ENCODE peak calls at places on chromosome 1, in four cellular contexts. D is psoas muscle, H is fibroblast of mammary gland, C is tibial nerve. J is an unnamed sample.
A peak's percentile ranks its signal among the peaks of the same experiment; 100 is the strongest.

GRCh38 chr1:33482412-33482811 is 10.0 kb downstream of the ZSCAN20 start:
- DNase-seq in D (no peak), H (no peak), C (no peak), J (no peak)

GRCh38 chr1:207097871-207098324 is 6.1 kb upstream of the C4BPA start:
- DNase-seq in D (no peak), H (no peak), C (no peak), J (no peak)

GRCh38 chr1:100358210-100358609 is 5.9 kb downstream of the CDC14A start:
- DNase-seq in D (no peak), H (peak; percentile 39), C (no peak), J (no peak)

GRCh38 chr1:189880135-189880534 is 597.5 kb downstream of the BRINP3 start:
- DNase-seq in D (no peak), H (no peak), C (no peak), J (no peak)

GRCh38 chr1:41122851-41123518 is 101.5 kb upstream of the SLFNL1 start:
- DNase-seq in D (no peak), H (peak; percentile 93), C (no peak), J (peak; percentile 93)

GRCh38 chr1:222991177-222991576 is 151.9 kb downstream of the TLR5 start:
- DNase-seq in D (no peak), H (no peak), C (no peak), J (no peak)

GRCh38 chr1:100452641-100453040 is 85.3 kb upstream of the GPR88 start:
- DNase-seq in D (no peak), H (no peak), C (no peak), J (no peak)

GRCh38 chr1:37513795-37514349 is 694 bp downstream of the MEAF6 start:
- DNase-seq in D (no peak), H (no peak), C (no peak), J (no peak)

GRCh38 chr1:203206116-203206687 is 19.7 kb upstream of the CHI3L1 start:
- DNase-seq in D (no peak), H (no peak), C (no peak), J (no peak)

GRCh38 chr1:184827600-184828368 is 73.1 kb upstream of the EDEM3 start:
- DNase-seq in D (no peak), H (peak; percentile 60), C (no peak), J (no peak)

GRCh38 chr1:234536756-234537155 is 57.8 kb upstream of the TARBP1 start:
- DNase-seq in D (peak; percentile 26), H (no peak), C (no peak), J (no peak)

GRCh38 chr1:195608883-195609282 is 999.4 kb downstream of the KCNT2 start:
- DNase-seq in D (no peak), H (no peak), C (no peak), J (no peak)

GRCh38 chr1:158506369-158506987 is 34.5 kb downstream of the OR10R2 start:
- DNase-seq in D (no peak), H (peak; percentile 10), C (no peak), J (no peak)

GRCh38 chr1:61581241-61581640 is 143.7 kb downstream of the TM2D1 start:
- DNase-seq in D (no peak), H (peak; percentile 28), C (no peak), J (peak; percentile 12)

GRCh38 chr1:108503062-108503740 is 53.1 kb downstream of the NBPF6 start:
- DNase-seq in D (no peak), H (peak; percentile 58), C (no peak), J (peak; percentile 73)

GRCh38 chr1:162851341-162851740 is 9.6 kb downstream of the CCDC190 start:
- DNase-seq in D (no peak), H (no peak), C (no peak), J (no peak)

GRCh38 chr1:29504266-29504665 is 267.9 kb downstream of the PTPRU start:
- DNase-seq in D (no peak), H (no peak), C (no peak), J (no peak)

GRCh38 chr1:54980528-54981241 is at the start of gene TMEM61:
- DNase-seq in D (no peak), H (no peak), C (no peak), J (peak; percentile 39)

GRCh38 chr1:14600405-14601150 is 2.1 kb downstream of the KAZN start:
- DNase-seq in D (no peak), H (no peak), C (no peak), J (no peak)

GRCh38 chr1:14598498-14599172 is at the start of gene KAZN:
- DNase-seq in D (no peak), H (no peak), C (no peak), J (no peak)

GRCh38 chr1:14599173-14599754 is 779 bp downstream of the KAZN start:
- DNase-seq in D (no peak), H (no peak), C (no peak), J (no peak)

GRCh38 chr1:14598007-14598497 is 433 bp upstream of the KAZN start:
- DNase-seq in D (no peak), H (no peak), C (no peak), J (no peak)

GRCh38 chr1:14599787-14600186 is 1.3 kb downstream of the KAZN start:
- DNase-seq in D (no peak), H (no peak), C (no peak), J (no peak)
- H3K4me3 ChIP-seq in D (no peak overlapping the region), H (no peak overlapping the region), C (peak overlapping the region; percentile 24), J (no peak overlapping the region)

GRCh38 chr1:20983297-20983889 is 193.3 kb downstream of the EIF4G3 start:
- DNase-seq in D (no peak), H (no peak), C (no peak), J (no peak)
- TF ChIP-seq CTCF in D (peak; percentile 12), H (no peak), C (no peak), J (no peak)

GRCh38 chr1:77120950-77121349 is 98.3 kb downstream of the PIGK start:
- DNase-seq in D (no peak), H (no peak), C (no peak), J (no peak)

GRCh38 chr1:77126309-77126708 is 92.9 kb downstream of the PIGK start:
- DNase-seq in D (no peak), H (peak; percentile 82), C (no peak), J (peak; percentile 54)

GRCh38 chr1:77121503-77121902 is 97.7 kb downstream of the PIGK start:
- DNase-seq in D (no peak), H (no peak), C (no peak), J (no peak)
- H3K4me3 ChIP-seq in D (no peak overlapping the region), H (no peak overlapping the region), C (no peak overlapping the region), J (no peak overlapping the region)

GRCh38 chr1:58783993-58784757 is at the start of gene JUN:
- DNase-seq in D (peak; percentile 100), H (peak; percentile 99), C (peak; percentile 99), J (peak; percentile 100)

GRCh38 chr1:58780586-58781452 is 3.0 kb downstream of the JUN start:
- DNase-seq in D (no peak), H (no peak), C (no peak), J (no peak)

GRCh38 chr1:58783090-58783992 is 506 bp downstream of the JUN start:
- DNase-seq in D (peak; percentile 82), H (peak; percentile 34), C (peak; percentile 37), J (no peak)

GRCh38 chr1:58781541-58782307 is 2.1 kb downstream of the JUN start:
- DNase-seq in D (peak; percentile 89), H (peak; percentile 67), C (peak; percentile 50), J (peak; percentile 88)

DNA sequence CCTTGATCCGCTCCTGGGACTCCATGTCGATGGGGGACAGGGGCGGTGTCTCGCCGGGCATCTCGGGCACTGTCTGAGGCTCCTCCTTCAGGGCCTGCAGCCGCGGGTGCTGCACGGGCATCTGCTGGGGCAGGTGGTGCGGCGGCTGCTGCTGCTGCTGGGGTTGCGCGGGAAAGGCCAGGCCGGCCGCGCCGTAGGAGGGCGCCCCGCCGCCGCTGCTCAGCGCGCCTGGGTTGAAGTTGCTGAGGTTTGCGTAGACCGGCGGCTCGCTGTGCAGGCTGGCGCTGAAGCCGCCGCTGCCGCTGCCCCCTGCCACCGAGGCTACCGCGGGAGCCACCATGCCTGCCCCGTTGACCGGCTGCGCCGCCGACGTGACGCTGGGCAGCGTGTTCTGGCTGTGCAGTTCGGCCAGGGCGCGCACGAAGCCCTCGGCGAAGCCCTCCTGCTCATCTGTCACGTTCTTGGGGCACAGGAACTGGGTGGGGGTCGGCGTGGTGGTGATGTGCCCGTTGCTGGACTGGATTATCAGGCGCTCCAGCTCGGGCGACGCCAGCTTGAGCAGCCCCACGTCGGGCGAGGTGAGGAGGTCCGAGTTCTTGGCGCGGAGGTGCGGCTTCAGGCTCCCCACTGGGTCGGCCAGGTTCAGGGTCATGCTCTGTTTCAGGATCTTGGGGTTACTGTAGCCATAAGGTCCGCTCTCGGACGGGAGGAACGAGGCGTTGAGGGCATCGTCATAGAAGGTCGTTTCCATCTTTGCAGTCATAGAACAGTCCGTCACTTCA is 1.3 kb downstream of the JUN start:
- DNase-seq in D (peak; percentile 78), H (no peak), C (peak; percentile 23), J (no peak)
- TF ChIP-seq CTCF in D (peak; percentile 4), H (no peak), C (no peak), J (no peak)

GRCh38 chr1:156668801-156669637 is 8.2 kb downstream of the NES start:
- DNase-seq in D (no peak), H (no peak), C (no peak), J (peak; percentile 36)
- H3K4me3 ChIP-seq in D (no peak overlapping the region), H (no peak overlapping the region), C (no peak overlapping the region), J (no peak overlapping the region)

GRCh38 chr1:225343618-225344017 is 84.2 kb downstream of the LBR start:
- DNase-seq in D (no peak), H (peak; percentile 39), C (no peak), J (peak; percentile 22)
- TF ChIP-seq CTCF in D (peak; percentile 18), H (peak; percentile 34), C (no peak), J (peak; percentile 27)